ENCODE peak calls at places on chromosomes 13 and 19, in eight cellular contexts. K is caudate nucleus; U is effector memory CD4-positive, alpha-beta T cell; M is ELF-1; W is LoVo; B is frontal cortex; I is left ventricle myocardium inferior; N is AG04450. E is an unnamed sample.
A peak's percentile ranks its signal among the peaks of the same experiment; 100 is the strongest.

GRCh38 chr13:22648325-22648758 is 532.4 kb upstream of the SGCG start:
- DNase-seq in N (no peak), K (no peak), B (no peak), U (no peak), W (no peak), M (peak; percentile 44), I (no peak), E (no peak)

GRCh38 chr13:100542546-100543156 is 45.9 kb downstream of the GGACT start:
- DNase-seq in W (peak; percentile 9), I (no peak), M (no peak), K (no peak), B (no peak), U (no peak), N (no peak), E (peak; percentile 32)

GRCh38 chr19:3479819-3480215 is 508 bp downstream of the SMIM24 start:
- DNase-seq in B (no peak), W (no peak), I (no peak), U (no peak), N (no peak), M (no peak), K (no peak), E (no peak)

GRCh38 chr13:99258210-99258860 is at the start of gene GPR18:
- DNase-seq in I (no peak), K (no peak), U (no peak), M (no peak), N (no peak), B (no peak), W (no peak), E (no peak)

GRCh38 chr13:77919351-77920294 is 992 bp upstream of the EDNRB start:
- DNase-seq in N (no peak), B (no peak), M (peak; percentile 96), U (no peak), K (peak; percentile 24), W (no peak), I (peak; percentile 64), E (no peak)

GRCh38 chr13:30690282-30691188 is 44.8 kb upstream of the ALOX5AP start:
- DNase-seq in N (peak; percentile 99), B (no peak), W (peak; percentile 61), I (peak; percentile 64), K (no peak), M (no peak), U (no peak), E (no peak)

GRCh38 chr19:48867922-48868195 is 558 bp downstream of the PLEKHA4 start:
- DNase-seq in U (no peak), K (no peak), I (no peak), W (no peak), B (no peak), N (no peak), M (no peak), E (no peak)

GRCh38 chr19:2517881-2518601 is 42.1 kb downstream of the GADD45B start:
- DNase-seq in W (peak; percentile 26), K (no peak), B (no peak), M (peak; percentile 72), I (no peak), N (no peak), U (no peak), E (no peak)

GRCh38 chr19:18340990-18341868 is 831 bp downstream of the PGPEP1 start:
- DNase-seq in W (peak; percentile 53), M (no peak), K (peak; percentile 11), B (no peak), U (peak; percentile 39), N (no peak), I (peak; percentile 48), E (peak; percentile 73)

GRCh38 chr13:91347996-91348905 is 764 bp downstream of the MIR17HG start:
- DNase-seq in N (no peak), U (peak; percentile 51), I (peak; percentile 46), W (peak; percentile 17), B (peak; percentile 70), M (no peak), K (peak; percentile 73), E (peak; percentile 32)

GRCh38 chr19:11749751-11750150 is 11.0 kb upstream of the ZNF823 start:
- DNase-seq in I (no peak), K (no peak), B (no peak), U (no peak), N (no peak), M (no peak), W (no peak), E (no peak)

GRCh38 chr19:3034845-3035541 is 5.9 kb upstream of the TLE2 start:
- DNase-seq in W (no peak), N (no peak), M (peak; percentile 66), K (no peak), U (no peak), I (no peak), B (no peak), E (no peak)

E was measured in GM18507.